ENCODE peak calls at places on chromosomes 12 and 14, in seven cellular contexts. One of them, this sample, is unnamed.

GRCh38 chr14:53715390-53715730 is 241.3 kb downstream of the BMP4 start:
- DNase-seq in mucosa of descending colon: no peak
- DNase-seq in heart right ventricle: no peak
- DNase-seq in transverse colon: no peak
- DNase-seq in Peyer's patch: no peak
- DNase-seq in SK-N-SH: no peak
- DNase-seq in GM23338: no peak
- DNase-seq in this sample: no peak

GRCh38 chr12:111238075-111238734 is 130.7 kb downstream of the PHETA1 start:
- DNase-seq in mucosa of descending colon: no peak
- DNase-seq in heart right ventricle: no peak
- DNase-seq in transverse colon: no peak
- DNase-seq in Peyer's patch: no peak
- DNase-seq in SK-N-SH: no peak
- DNase-seq in GM23338: no peak
- DNase-seq in this sample: no peak

GRCh38 chr12:95083471-95083870 is 10.1 kb upstream of the NR2C1 start:
- DNase-seq in mucosa of descending colon: no peak
- DNase-seq in heart right ventricle: no peak
- DNase-seq in transverse colon: no peak
- DNase-seq in Peyer's patch: no peak
- DNase-seq in SK-N-SH: no peak
- DNase-seq in GM23338: no peak
- DNase-seq in this sample: no peak

GRCh38 chr12:49750994-49751393 is 9.6 kb downstream of the TMBIM6 start:
- DNase-seq in mucosa of descending colon: no peak
- DNase-seq in heart right ventricle: no peak
- DNase-seq in transverse colon: no peak
- DNase-seq in Peyer's patch: no peak
- DNase-seq in SK-N-SH: no peak
- DNase-seq in GM23338: no peak
- DNase-seq in this sample: no peak

GRCh38 chr12:39764944-39765560 is 145.4 kb upstream of the ABCD2 start:
- DNase-seq in mucosa of descending colon: no peak
- DNase-seq in heart right ventricle: no peak
- DNase-seq in transverse colon: no peak
- DNase-seq in Peyer's patch: no peak
- DNase-seq in SK-N-SH: peak; percentile 39
- DNase-seq in GM23338: peak; percentile 68
- DNase-seq in this sample: no peak

GRCh38 chr14:52080171-52080800 is 11.4 kb upstream of the NID2 start:
- DNase-seq in mucosa of descending colon: no peak
- DNase-seq in heart right ventricle: no peak
- DNase-seq in transverse colon: no peak
- DNase-seq in Peyer's patch: no peak
- DNase-seq in SK-N-SH: no peak
- DNase-seq in GM23338: no peak
- DNase-seq in this sample: no peak

GRCh38 chr12:119415714-119416113 is 81.2 kb downstream of the CCDC60 start:
- DNase-seq in mucosa of descending colon: no peak
- DNase-seq in heart right ventricle: no peak
- DNase-seq in transverse colon: no peak
- DNase-seq in Peyer's patch: no peak
- DNase-seq in SK-N-SH: no peak
- DNase-seq in GM23338: no peak
- DNase-seq in this sample: no peak

GRCh38 chr12:49969027-49969426 is 3.7 kb upstream of the AQP6 start:
- DNase-seq in mucosa of descending colon: no peak
- DNase-seq in heart right ventricle: no peak
- DNase-seq in transverse colon: no peak
- DNase-seq in Peyer's patch: no peak
- DNase-seq in SK-N-SH: peak; percentile 6
- DNase-seq in GM23338: no peak
- DNase-seq in this sample: no peak

GRCh38 chr14:76928301-76928700 is 100.2 kb downstream of the IRF2BPL start:
- DNase-seq in mucosa of descending colon: no peak
- DNase-seq in heart right ventricle: no peak
- DNase-seq in transverse colon: no peak
- DNase-seq in Peyer's patch: no peak
- DNase-seq in SK-N-SH: no peak
- DNase-seq in GM23338: no peak
- DNase-seq in this sample: no peak

GRCh38 chr12:132238487-132239248 is 90.7 kb downstream of the GALNT9 start:
- DNase-seq in mucosa of descending colon: no peak
- DNase-seq in heart right ventricle: no peak
- DNase-seq in transverse colon: no peak
- DNase-seq in Peyer's patch: no peak
- DNase-seq in SK-N-SH: no peak
- DNase-seq in GM23338: no peak
- DNase-seq in this sample: no peak

GRCh38 chr12:49336645-49337584 is at the start of gene C1QL4:
- DNase-seq in mucosa of descending colon: peak; percentile 81
- DNase-seq in heart right ventricle: peak; percentile 86
- DNase-seq in transverse colon: peak; percentile 87
- DNase-seq in Peyer's patch: peak; percentile 88
- DNase-seq in SK-N-SH: peak; percentile 99
- DNase-seq in GM23338: peak; percentile 91
- DNase-seq in this sample: peak; percentile 95

GRCh38 chr12:120856980-120857379 is 47.2 kb downstream of the SPPL3 start:
- DNase-seq in mucosa of descending colon: no peak
- DNase-seq in heart right ventricle: no peak
- DNase-seq in transverse colon: no peak
- DNase-seq in Peyer's patch: no peak
- DNase-seq in SK-N-SH: no peak
- DNase-seq in GM23338: peak; percentile 22
- DNase-seq in this sample: no peak
- TF ChIP-seq CTCF in mucosa of descending colon: peak; percentile 17
- TF ChIP-seq CTCF in heart right ventricle: no peak
- TF ChIP-seq CTCF in transverse colon: no peak
- TF ChIP-seq CTCF in Peyer's patch: no peak
- TF ChIP-seq CTCF in SK-N-SH: peak; percentile 22
- TF ChIP-seq CTCF in GM23338: peak; percentile 54
- TF ChIP-seq CTCF in this sample: no peak

GRCh38 chr14:69547701-69548348 is 26.8 kb downstream of the CCDC177 start:
- DNase-seq in mucosa of descending colon: no peak
- DNase-seq in heart right ventricle: no peak
- DNase-seq in transverse colon: no peak
- DNase-seq in Peyer's patch: no peak
- DNase-seq in SK-N-SH: peak; percentile 87
- DNase-seq in GM23338: peak; percentile 90
- DNase-seq in this sample: peak; percentile 82
- TF ChIP-seq CTCF in mucosa of descending colon: no peak
- TF ChIP-seq CTCF in heart right ventricle: peak; percentile 61
- TF ChIP-seq CTCF in transverse colon: no peak
- TF ChIP-seq CTCF in Peyer's patch: no peak
- TF ChIP-seq CTCF in SK-N-SH: peak; percentile 62
- TF ChIP-seq CTCF in GM23338: peak; percentile 83
- TF ChIP-seq CTCF in this sample: peak; percentile 89

DNA sequence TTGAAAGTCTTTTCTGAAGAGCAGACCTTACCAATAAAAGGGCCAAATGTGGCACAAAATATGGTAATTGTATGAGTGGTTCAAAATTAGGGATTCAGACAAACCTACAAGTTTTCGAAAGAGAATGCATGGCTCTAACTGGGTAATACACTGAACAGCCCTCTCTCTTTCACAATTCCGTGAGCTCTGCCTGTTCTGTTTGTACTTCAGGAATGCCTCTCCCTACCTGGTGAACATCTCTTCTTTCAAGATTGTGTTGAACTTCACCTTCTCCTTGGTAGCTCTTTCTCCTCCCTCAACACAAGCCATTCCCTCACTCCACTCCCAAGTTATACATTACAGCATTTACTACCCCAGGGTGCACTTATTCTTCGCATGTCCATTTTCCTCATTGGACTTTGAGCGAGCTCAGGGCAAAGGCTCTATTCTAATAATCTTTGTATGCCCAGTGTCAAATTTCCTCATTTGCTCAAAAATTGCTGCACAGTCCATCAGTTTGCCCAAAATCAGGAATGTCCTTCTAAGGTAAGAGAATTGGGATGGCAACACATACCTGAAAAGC is 28.3 kb downstream of the NRDE2 start:
- DNase-seq in mucosa of descending colon: no peak
- DNase-seq in heart right ventricle: no peak
- DNase-seq in transverse colon: no peak
- DNase-seq in Peyer's patch: no peak
- DNase-seq in SK-N-SH: no peak
- DNase-seq in GM23338: no peak
- DNase-seq in this sample: no peak
- TF ChIP-seq CTCF in mucosa of descending colon: no peak
- TF ChIP-seq CTCF in heart right ventricle: no peak
- TF ChIP-seq CTCF in transverse colon: no peak
- TF ChIP-seq CTCF in Peyer's patch: no peak
- TF ChIP-seq CTCF in SK-N-SH: no peak
- TF ChIP-seq CTCF in GM23338: no peak
- TF ChIP-seq CTCF in this sample: no peak

GRCh38 chr12:77617818-77618217 is 212.9 kb upstream of the NAV3 start:
- DNase-seq in mucosa of descending colon: no peak
- DNase-seq in heart right ventricle: no peak
- DNase-seq in transverse colon: no peak
- DNase-seq in Peyer's patch: no peak
- DNase-seq in SK-N-SH: no peak
- DNase-seq in GM23338: no peak
- DNase-seq in this sample: no peak

GRCh38 chr12:77615331-77615730 is 215.4 kb upstream of the NAV3 start:
- DNase-seq in mucosa of descending colon: no peak
- DNase-seq in heart right ventricle: no peak
- DNase-seq in transverse colon: no peak
- DNase-seq in Peyer's patch: no peak
- DNase-seq in SK-N-SH: no peak
- DNase-seq in GM23338: peak; percentile 78
- DNase-seq in this sample: no peak
- TF ChIP-seq CTCF in mucosa of descending colon: no peak
- TF ChIP-seq CTCF in heart right ventricle: no peak
- TF ChIP-seq CTCF in transverse colon: no peak
- TF ChIP-seq CTCF in Peyer's patch: no peak
- TF ChIP-seq CTCF in SK-N-SH: no peak
- TF ChIP-seq CTCF in GM23338: peak; percentile 83
- TF ChIP-seq CTCF in this sample: peak; percentile 42

GRCh38 chr14:102541771-102542170 is 32.2 kb upstream of the ANKRD9 start:
- DNase-seq in mucosa of descending colon: no peak
- DNase-seq in heart right ventricle: no peak
- DNase-seq in transverse colon: no peak
- DNase-seq in Peyer's patch: no peak
- DNase-seq in SK-N-SH: peak; percentile 17
- DNase-seq in GM23338: no peak
- DNase-seq in this sample: no peak
- TF ChIP-seq CTCF in mucosa of descending colon: no peak
- TF ChIP-seq CTCF in heart right ventricle: no peak
- TF ChIP-seq CTCF in transverse colon: no peak
- TF ChIP-seq CTCF in Peyer's patch: no peak
- TF ChIP-seq CTCF in SK-N-SH: no peak
- TF ChIP-seq CTCF in GM23338: peak; percentile 38
- TF ChIP-seq CTCF in this sample: no peak